ENCODE peak calls at places on chromosome 18, in seven cellular contexts. One of them, this sample, is unnamed.

GRCh38 chr18:44986933-44987332 is 306.2 kb downstream of the SETBP1 start:
- DNase-seq in HFF-Myc: no peak
- DNase-seq in RWPE1: no peak
- DNase-seq in hepatocyte: no peak
- DNase-seq in NB4: peak; percentile 10
- DNase-seq in EH: peak; percentile 10
- DNase-seq in SW480: no peak
- DNase-seq in this sample: no peak

GRCh38 chr18:10536270-10536669 is 10.4 kb downstream of the NAPG start:
- DNase-seq in HFF-Myc: no peak
- DNase-seq in RWPE1: no peak
- DNase-seq in hepatocyte: no peak
- DNase-seq in NB4: no peak
- DNase-seq in EH: peak; percentile 34
- DNase-seq in SW480: no peak
- DNase-seq in this sample: no peak

GRCh38 chr18:74516271-74517235 is 17.7 kb upstream of the CNDP1 start:
- DNase-seq in HFF-Myc: no peak
- DNase-seq in RWPE1: no peak
- DNase-seq in hepatocyte: no peak
- DNase-seq in NB4: no peak
- DNase-seq in EH: no peak
- DNase-seq in SW480: no peak
- DNase-seq in this sample: peak; percentile 74

GRCh38 chr18:49597152-49597551 is 35.3 kb downstream of the LIPG start:
- DNase-seq in HFF-Myc: no peak
- DNase-seq in RWPE1: no peak
- DNase-seq in hepatocyte: no peak
- DNase-seq in NB4: no peak
- DNase-seq in EH: no peak
- DNase-seq in SW480: no peak
- DNase-seq in this sample: no peak

GRCh38 chr18:35097763-35098162 is 56.5 kb downstream of the MAPRE2 start:
- DNase-seq in HFF-Myc: no peak
- DNase-seq in RWPE1: no peak
- DNase-seq in hepatocyte: no peak
- DNase-seq in NB4: no peak
- DNase-seq in EH: no peak
- DNase-seq in SW480: no peak
- DNase-seq in this sample: no peak

GRCh38 chr18:25113081-25113480 is 238.9 kb downstream of the ZNF521 start:
- DNase-seq in HFF-Myc: no peak
- DNase-seq in RWPE1: no peak
- DNase-seq in hepatocyte: no peak
- DNase-seq in NB4: no peak
- DNase-seq in EH: no peak
- DNase-seq in SW480: no peak
- DNase-seq in this sample: no peak

GRCh38 chr18:36652503-36652902 is 176.3 kb downstream of the TPGS2 start:
- DNase-seq in HFF-Myc: no peak
- DNase-seq in RWPE1: no peak
- DNase-seq in hepatocyte: no peak
- DNase-seq in NB4: no peak
- DNase-seq in EH: no peak
- DNase-seq in SW480: no peak
- DNase-seq in this sample: no peak

GRCh38 chr18:62334110-62334509 is 9.0 kb downstream of the TNFRSF11A start:
- DNase-seq in HFF-Myc: no peak
- DNase-seq in RWPE1: peak; percentile 71
- DNase-seq in hepatocyte: no peak
- DNase-seq in NB4: no peak
- DNase-seq in EH: peak; percentile 41
- DNase-seq in SW480: no peak
- DNase-seq in this sample: no peak

GRCh38 chr18:35158728-35159443 is 81.9 kb upstream of the ZNF397 start:
- DNase-seq in HFF-Myc: no peak
- DNase-seq in RWPE1: no peak
- DNase-seq in hepatocyte: no peak
- DNase-seq in NB4: peak; percentile 85
- DNase-seq in EH: no peak
- DNase-seq in SW480: no peak
- DNase-seq in this sample: no peak

GRCh38 chr18:63899206-63899605 is 8.6 kb upstream of the SERPINB10 start:
- DNase-seq in HFF-Myc: no peak
- DNase-seq in RWPE1: no peak
- DNase-seq in hepatocyte: no peak
- DNase-seq in NB4: no peak
- DNase-seq in EH: no peak
- DNase-seq in SW480: no peak
- DNase-seq in this sample: no peak

GRCh38 chr18:74234326-74235171 is 57.2 kb downstream of the CYB5A start:
- DNase-seq in HFF-Myc: no peak
- DNase-seq in RWPE1: peak; percentile 53
- DNase-seq in hepatocyte: peak; percentile 86
- DNase-seq in NB4: peak; percentile 43
- DNase-seq in EH: peak; percentile 40
- DNase-seq in SW480: no peak
- DNase-seq in this sample: no peak

GRCh38 chr18:54149078-54149697 is 75.3 kb downstream of the MBD2 start:
- DNase-seq in HFF-Myc: peak; percentile 75
- DNase-seq in RWPE1: peak; percentile 82
- DNase-seq in hepatocyte: peak; percentile 56
- DNase-seq in NB4: peak; percentile 21
- DNase-seq in EH: peak; percentile 96
- DNase-seq in SW480: peak; percentile 23
- DNase-seq in this sample: no peak

GRCh38 chr18:9557250-9557943 is 57.0 kb downstream of the PPP4R1 start:
- DNase-seq in HFF-Myc: no peak
- DNase-seq in RWPE1: peak; percentile 50
- DNase-seq in hepatocyte: no peak
- DNase-seq in NB4: no peak
- DNase-seq in EH: no peak
- DNase-seq in SW480: no peak
- DNase-seq in this sample: no peak

GRCh38 chr18:961644-962355 is 57.1 kb downstream of the ADCYAP1 start:
- DNase-seq in HFF-Myc: peak; percentile 29
- DNase-seq in RWPE1: peak; percentile 30
- DNase-seq in hepatocyte: peak; percentile 55
- DNase-seq in NB4: peak; percentile 54
- DNase-seq in EH: peak; percentile 46
- DNase-seq in SW480: no peak
- DNase-seq in this sample: no peak

GRCh38 chr18:23071285-23071684 is 64.0 kb upstream of the CABLES1 start:
- DNase-seq in HFF-Myc: peak; percentile 37
- DNase-seq in RWPE1: no peak
- DNase-seq in hepatocyte: no peak
- DNase-seq in NB4: peak; percentile 97
- DNase-seq in EH: peak; percentile 56
- DNase-seq in SW480: peak; percentile 61
- DNase-seq in this sample: peak; percentile 79

GRCh38 chr18:34548120-34548972 is 161.8 kb upstream of the DTNA start:
- DNase-seq in HFF-Myc: no peak
- DNase-seq in RWPE1: no peak
- DNase-seq in hepatocyte: no peak
- DNase-seq in NB4: no peak
- DNase-seq in EH: no peak
- DNase-seq in SW480: no peak
- DNase-seq in this sample: no peak

GRCh38 chr18:52716926-52717325 is 376.9 kb downstream of the DCC start:
- DNase-seq in HFF-Myc: no peak
- DNase-seq in RWPE1: peak; percentile 1
- DNase-seq in hepatocyte: peak; percentile 58
- DNase-seq in NB4: peak; percentile 50
- DNase-seq in EH: no peak
- DNase-seq in SW480: peak; percentile 53
- DNase-seq in this sample: no peak

GRCh38 chr18:62877448-62878221 is 162.3 kb downstream of the PHLPP1 start:
- DNase-seq in HFF-Myc: peak; percentile 54
- DNase-seq in RWPE1: peak; percentile 4
- DNase-seq in hepatocyte: peak; percentile 6
- DNase-seq in NB4: no peak
- DNase-seq in EH: peak; percentile 90
- DNase-seq in SW480: no peak
- DNase-seq in this sample: no peak

GRCh38 chr18:67359868-67360838 is 156.4 kb downstream of the DSEL start:
- DNase-seq in HFF-Myc: peak; percentile 61
- DNase-seq in RWPE1: peak; percentile 74
- DNase-seq in hepatocyte: peak; percentile 81
- DNase-seq in NB4: peak; percentile 4
- DNase-seq in EH: peak; percentile 93
- DNase-seq in SW480: peak; percentile 59
- DNase-seq in this sample: no peak

GRCh38 chr18:9808530-9809241 is 77.1 kb upstream of the TXNDC2 start:
- DNase-seq in HFF-Myc: no peak
- DNase-seq in RWPE1: peak; percentile 45
- DNase-seq in hepatocyte: no peak
- DNase-seq in NB4: no peak
- DNase-seq in EH: peak; percentile 56
- DNase-seq in SW480: no peak
- DNase-seq in this sample: no peak

GRCh38 chr18:27838230-27838629 is 338.7 kb downstream of the CDH2 start:
- DNase-seq in HFF-Myc: no peak
- DNase-seq in RWPE1: no peak
- DNase-seq in hepatocyte: no peak
- DNase-seq in NB4: no peak
- DNase-seq in EH: peak; percentile 7
- DNase-seq in SW480: no peak
- DNase-seq in this sample: no peak

GRCh38 chr18:63322908-63323634 is 3.5 kb upstream of the BCL2 start:
- DNase-seq in HFF-Myc: peak; percentile 60
- DNase-seq in RWPE1: peak; percentile 45
- DNase-seq in hepatocyte: peak; percentile 84
- DNase-seq in NB4: peak; percentile 83
- DNase-seq in EH: peak; percentile 74
- DNase-seq in SW480: peak; percentile 57
- DNase-seq in this sample: no peak

GRCh38 chr18:51541230-51541629 is 343.7 kb upstream of the MEX3C start:
- DNase-seq in HFF-Myc: no peak
- DNase-seq in RWPE1: no peak
- DNase-seq in hepatocyte: no peak
- DNase-seq in NB4: no peak
- DNase-seq in EH: no peak
- DNase-seq in SW480: no peak
- DNase-seq in this sample: no peak

GRCh38 chr18:23632615-23633014 is 30.1 kb downstream of the ANKRD29 start:
- DNase-seq in HFF-Myc: no peak
- DNase-seq in RWPE1: no peak
- DNase-seq in hepatocyte: no peak
- DNase-seq in NB4: no peak
- DNase-seq in EH: no peak
- DNase-seq in SW480: no peak
- DNase-seq in this sample: no peak

GRCh38 chr18:27400001-27400400 is 214.9 kb upstream of the CHST9 start:
- DNase-seq in HFF-Myc: no peak
- DNase-seq in RWPE1: no peak
- DNase-seq in hepatocyte: no peak
- DNase-seq in NB4: peak; percentile 4
- DNase-seq in EH: no peak
- DNase-seq in SW480: no peak
- DNase-seq in this sample: no peak

GRCh38 chr18:74507927-74508326 is 11.8 kb downstream of the CNDP2 start:
- DNase-seq in HFF-Myc: no peak
- DNase-seq in RWPE1: no peak
- DNase-seq in hepatocyte: no peak
- DNase-seq in NB4: no peak
- DNase-seq in EH: no peak
- DNase-seq in SW480: no peak
- DNase-seq in this sample: no peak

GRCh38 chr18:34222025-34222395 is 2.7 kb downstream of the NOL4 start:
- DNase-seq in HFF-Myc: no peak
- DNase-seq in RWPE1: no peak
- DNase-seq in hepatocyte: peak; percentile 5
- DNase-seq in NB4: no peak
- DNase-seq in EH: no peak
- DNase-seq in SW480: no peak
- DNase-seq in this sample: no peak

GRCh38 chr18:73901151-73901550 is 246.5 kb downstream of the FBXO15 start:
- DNase-seq in HFF-Myc: no peak
- DNase-seq in RWPE1: no peak
- DNase-seq in hepatocyte: no peak
- DNase-seq in NB4: no peak
- DNase-seq in EH: no peak
- DNase-seq in SW480: no peak
- DNase-seq in this sample: no peak

GRCh38 chr18:73948497-73948896 is 199.1 kb downstream of the FBXO15 start:
- DNase-seq in HFF-Myc: peak; percentile 61
- DNase-seq in RWPE1: no peak
- DNase-seq in hepatocyte: no peak
- DNase-seq in NB4: no peak
- DNase-seq in EH: peak; percentile 41
- DNase-seq in SW480: no peak
- DNase-seq in this sample: no peak

GRCh38 chr18:61554117-61554776 is 221.0 kb downstream of the CDH20 start:
- DNase-seq in HFF-Myc: no peak
- DNase-seq in RWPE1: no peak
- DNase-seq in hepatocyte: no peak
- DNase-seq in NB4: no peak
- DNase-seq in EH: no peak
- DNase-seq in SW480: no peak
- DNase-seq in this sample: peak; percentile 77

GRCh38 chr18:77063256-77063655 is 69.3 kb downstream of the MBP start:
- DNase-seq in HFF-Myc: no peak
- DNase-seq in RWPE1: peak; percentile 31
- DNase-seq in hepatocyte: no peak
- DNase-seq in NB4: peak; percentile 93
- DNase-seq in EH: peak; percentile 43
- DNase-seq in SW480: no peak
- DNase-seq in this sample: no peak

GRCh38 chr18:58315739-58316215 is 271.8 kb downstream of the NEDD4L start:
- DNase-seq in HFF-Myc: no peak
- DNase-seq in RWPE1: peak; percentile 8
- DNase-seq in hepatocyte: no peak
- DNase-seq in NB4: no peak
- DNase-seq in EH: no peak
- DNase-seq in SW480: peak; percentile 97
- DNase-seq in this sample: peak; percentile 79

GRCh38 chr18:32576296-32576916 is 105.7 kb upstream of the GAREM1 start:
- DNase-seq in HFF-Myc: no peak
- DNase-seq in RWPE1: no peak
- DNase-seq in hepatocyte: peak; percentile 60
- DNase-seq in NB4: peak; percentile 27
- DNase-seq in EH: no peak
- DNase-seq in SW480: peak; percentile 7
- DNase-seq in this sample: no peak

GRCh38 chr18:62928316-62928715 is 213.0 kb downstream of the PHLPP1 start:
- DNase-seq in HFF-Myc: peak; percentile 20
- DNase-seq in RWPE1: no peak
- DNase-seq in hepatocyte: no peak
- DNase-seq in NB4: no peak
- DNase-seq in EH: peak; percentile 54
- DNase-seq in SW480: no peak
- DNase-seq in this sample: no peak

GRCh38 chr18:8705941-8706544 is 687 bp downstream of the MTCL1 start:
- DNase-seq in HFF-Myc: no peak
- DNase-seq in RWPE1: peak; percentile 15
- DNase-seq in hepatocyte: peak; percentile 53
- DNase-seq in NB4: no peak
- DNase-seq in EH: peak; percentile 18
- DNase-seq in SW480: no peak
- DNase-seq in this sample: no peak

GRCh38 chr18:48938827-48939367 is 11.9 kb downstream of the SMAD7 start:
- DNase-seq in HFF-Myc: no peak
- DNase-seq in RWPE1: no peak
- DNase-seq in hepatocyte: no peak
- DNase-seq in NB4: no peak
- DNase-seq in EH: no peak
- DNase-seq in SW480: no peak
- DNase-seq in this sample: no peak

GRCh38 chr18:12086249-12086648 is 7.4 kb upstream of the ANKRD62 start:
- DNase-seq in HFF-Myc: no peak
- DNase-seq in RWPE1: no peak
- DNase-seq in hepatocyte: peak; percentile 6
- DNase-seq in NB4: no peak
- DNase-seq in EH: no peak
- DNase-seq in SW480: peak; percentile 32
- DNase-seq in this sample: no peak

GRCh38 chr18:47591429-47591828 is 339.0 kb downstream of the SMAD2 start:
- DNase-seq in HFF-Myc: no peak
- DNase-seq in RWPE1: no peak
- DNase-seq in hepatocyte: no peak
- DNase-seq in NB4: no peak
- DNase-seq in EH: no peak
- DNase-seq in SW480: no peak
- DNase-seq in this sample: no peak